ENCODE peak calls at places on chromosome 6, in seven cellular contexts. D is bronchial epithelial cell, I is aorta, L is BJ, Z is thoracic aorta, P is neural progenitor cell, C is Peyer's patch. U is an unnamed sample.

GRCh38 chr6:13834762-13835161 is 20.4 kb upstream of the MCUR1 start:
- DNase-seq in D (no peak), I (no peak), L (no peak), Z (no peak), P (no peak), C (no peak), U (no peak)

GRCh38 chr6:127637830-127638229 is 60.9 kb downstream of the C6orf58 start:
- DNase-seq in D (no peak), I (no peak), L (no peak), Z (no peak), P (no peak), C (no peak), U (no peak)

GRCh38 chr6:133553652-133554051 is 312.5 kb downstream of the EYA4 start:
- DNase-seq in D (peak; percentile 56), I (no peak), L (no peak), Z (no peak), P (peak; percentile 81), C (no peak), U (no peak)

GRCh38 chr6:83378621-83379388 is 52.0 kb downstream of the ME1 start:
- DNase-seq in D (peak; percentile 26), I (no peak), L (peak; percentile 51), Z (no peak), P (no peak), C (no peak), U (no peak)

GRCh38 chr6:75643173-75643572 is 41.5 kb downstream of the SENP6 start:
- DNase-seq in D (no peak), I (no peak), L (peak; percentile 19), Z (no peak), P (no peak), C (no peak), U (no peak)

GRCh38 chr6:89024456-89024855 is 56.1 kb upstream of the PNRC1 start:
- DNase-seq in D (no peak), I (no peak), L (no peak), Z (no peak), P (no peak), C (no peak), U (no peak)

GRCh38 chr6:36743538-36744441 is 46.2 kb downstream of the RAB44 start:
- DNase-seq in D (peak; percentile 79), I (no peak), L (no peak), Z (no peak), P (no peak), C (peak; percentile 77), U (no peak)

GRCh38 chr6:32655311-32655710 is 11.1 kb downstream of the HLA-DQB1 start:
- DNase-seq in D (no peak), I (no peak), L (no peak), Z (no peak), P (no peak), C (no peak), U (no peak)

GRCh38 chr6:146420255-146420654 is 123.4 kb upstream of the RAB32 start:
- DNase-seq in D (no peak), I (no peak), L (no peak), Z (no peak), P (no peak), C (no peak), U (no peak)

GRCh38 chr6:159249752-159250151 is 80.6 kb downstream of the FNDC1 start:
- DNase-seq in D (no peak), I (no peak), L (no peak), Z (no peak), P (no peak), C (no peak), U (no peak)

GRCh38 chr6:109059148-109059547 is 35.5 kb downstream of the SESN1 start:
- DNase-seq in D (peak; percentile 80), I (no peak), L (no peak), Z (no peak), P (no peak), C (no peak), U (no peak)

GRCh38 chr6:46979206-46979605 is 57.5 kb upstream of the ADGRF5 start:
- DNase-seq in D (no peak), I (no peak), L (no peak), Z (no peak), P (no peak), C (no peak), U (no peak)

GRCh38 chr6:69164564-69165252 is 529.6 kb downstream of the ADGRB3 start:
- DNase-seq in D (no peak), I (no peak), L (no peak), Z (no peak), P (peak; percentile 50), C (no peak), U (no peak)

DNA sequence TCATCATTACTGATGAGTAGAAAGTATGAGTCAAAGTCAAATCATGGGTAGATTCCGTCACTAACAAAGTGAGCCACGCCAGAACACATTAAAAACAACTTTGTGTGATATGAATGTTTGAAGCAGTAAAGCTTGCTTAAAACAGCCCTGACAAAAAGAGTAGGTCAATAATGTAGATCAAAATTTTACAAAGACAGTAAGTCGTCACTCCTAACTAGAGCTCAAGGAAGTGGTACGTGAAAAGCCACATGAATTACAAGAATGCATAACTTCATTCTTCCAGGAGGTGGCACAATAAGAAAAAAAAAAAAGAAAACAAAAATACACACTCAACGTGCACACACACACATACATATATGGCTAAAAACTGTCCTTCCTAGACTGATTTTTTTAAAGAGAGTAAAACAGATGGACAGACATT is 69.9 kb downstream of the HACE1 start:
- DNase-seq in D (peak; percentile 65), I (no peak), L (no peak), Z (no peak), P (no peak), C (no peak), U (peak; percentile 9)
- H3K4me3 ChIP-seq in D (no peak overlapping the region), I (no peak overlapping the region), L (no peak overlapping the region), Z (no peak overlapping the region), P (no peak overlapping the region), C (no peak overlapping the region), U (no peak overlapping the region)

GRCh38 chr6:169042061-169042460 is 211.6 kb downstream of the THBS2 start:
- DNase-seq in D (no peak), I (no peak), L (no peak), Z (no peak), P (no peak), C (no peak), U (no peak)

GRCh38 chr6:169045486-169045885 is 208.2 kb downstream of the THBS2 start:
- DNase-seq in D (no peak), I (peak; percentile 73), L (no peak), Z (no peak), P (no peak), C (no peak), U (no peak)

GRCh38 chr6:169038691-169039090 is 215.0 kb downstream of the THBS2 start:
- DNase-seq in D (no peak), I (no peak), L (no peak), Z (no peak), P (no peak), C (no peak), U (no peak)

GRCh38 chr6:169044376-169045230 is 209.0 kb downstream of the THBS2 start:
- DNase-seq in D (no peak), I (no peak), L (no peak), Z (no peak), P (no peak), C (no peak), U (no peak)

DNA sequence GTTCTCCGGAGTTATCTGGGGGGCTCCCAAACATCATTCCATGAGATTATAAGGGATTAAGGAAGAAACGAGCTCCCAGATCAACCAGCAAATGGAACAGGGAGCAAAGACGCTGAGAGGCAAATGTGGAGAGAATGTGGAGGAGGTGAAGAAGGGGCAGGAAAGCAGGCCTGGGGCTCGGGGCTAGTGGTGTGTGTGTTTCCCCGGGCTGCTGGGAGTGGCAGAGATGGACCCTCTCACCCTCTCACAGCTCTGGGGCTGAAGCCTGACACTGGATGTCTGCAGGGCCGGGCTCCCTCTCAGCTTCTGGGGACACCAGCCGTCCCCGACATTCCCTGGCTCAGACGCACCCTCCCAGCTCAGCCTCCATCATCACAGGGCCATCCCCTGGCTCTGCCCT is 212.6 kb downstream of the THBS2 start:
- DNase-seq in D (no peak), I (no peak), L (no peak), Z (no peak), P (no peak), C (no peak), U (no peak)
- H3K36me3 ChIP-seq in D (no peaks in the 10 kb centered on the region), I (no peaks in the 10 kb centered on the region), L (no peaks in the 10 kb centered on the region), Z (no peaks in the 10 kb centered on the region), P (no peaks in the 10 kb centered on the region), C (no peaks in the 10 kb centered on the region), U (no peaks in the 10 kb centered on the region)

GRCh38 chr6:163787001-163787667 is 372.6 kb downstream of the QKI start:
- DNase-seq in D (no peak), I (no peak), L (no peak), Z (no peak), P (no peak), C (no peak), U (no peak)
- H3K27me3 ChIP-seq in D (no peaks in the 10 kb centered on the region), I (no peaks in the 10 kb centered on the region), L (no peaks in the 10 kb centered on the region), Z (no peaks in the 10 kb centered on the region), P (no peaks in the 10 kb centered on the region), C (no peaks in the 10 kb centered on the region), U (no peaks in the 10 kb centered on the region)

DNA sequence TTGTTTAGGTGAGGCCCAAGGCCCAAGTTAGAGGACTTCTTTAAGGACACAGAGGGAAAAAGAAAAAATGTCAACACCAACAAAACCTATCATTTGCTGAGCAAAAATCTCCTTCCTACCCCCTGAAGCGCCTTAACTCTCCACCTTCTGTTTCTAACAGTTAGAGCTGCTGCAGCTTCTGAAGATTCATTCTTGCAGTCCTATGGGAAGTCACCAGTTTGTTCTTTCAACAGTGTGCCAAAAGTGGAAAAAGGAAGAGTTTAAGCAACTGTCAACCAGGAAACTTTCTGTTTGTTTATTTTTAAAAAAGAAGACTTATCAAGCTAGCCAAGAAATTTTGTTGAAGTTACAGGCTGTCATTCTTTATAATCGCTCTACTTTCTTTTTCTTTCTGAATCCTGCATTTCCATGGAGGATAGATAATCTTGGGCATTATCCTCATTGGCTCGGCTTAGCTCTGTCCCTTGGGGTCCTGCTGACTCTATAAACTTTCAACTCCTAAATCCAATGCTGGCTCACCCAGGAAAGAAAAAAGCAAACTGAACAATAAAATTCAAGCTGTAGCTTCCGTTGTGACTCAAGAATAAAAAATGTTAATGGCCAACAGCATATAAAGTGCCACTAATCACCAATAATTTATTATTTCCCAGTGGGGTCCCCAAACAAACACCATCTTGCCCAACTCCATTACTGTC is 172.8 kb upstream of the CITED2 start:
- DNase-seq in D (no peak), I (no peak), L (no peak), Z (no peak), P (no peak), C (no peak), U (no peak)
- H3K4me3 ChIP-seq in D (no peak overlapping the region), I (no peak overlapping the region), L (no peak overlapping the region), Z (peak overlapping the region; percentile 18), P (no peak overlapping the region), C (no peak overlapping the region), U (no peak overlapping the region)